ENCODE peak calls at places on chromosomes 3 and 15, in seven cellular contexts. One of them, this sample, is unnamed. For H3K4me1 and H3K27me3, the result is how much of the 10 kb centered on the place peaks cover.

GRCh38 chr3:113631573-113631972 is 64.9 kb downstream of the USF3 start:
- DNase-seq in CD8-positive, alpha-beta T cell: no peak
- DNase-seq in GM23338: no peak
- DNase-seq in transverse colon: no peak
- DNase-seq in breast epithelium: no peak
- DNase-seq in keratinocyte: no peak
- DNase-seq in heart left ventricle: no peak
- DNase-seq in this sample: no peak

GRCh38 chr3:175200391-175200790 is 341.3 kb downstream of the NAALADL2 start:
- DNase-seq in CD8-positive, alpha-beta T cell: no peak
- DNase-seq in GM23338: no peak
- DNase-seq in transverse colon: no peak
- DNase-seq in breast epithelium: no peak
- DNase-seq in keratinocyte: no peak
- DNase-seq in heart left ventricle: no peak
- DNase-seq in this sample: no peak

GRCh38 chr15:78599189-78599588 is 21.6 kb downstream of the CHRNA3 start:
- DNase-seq in CD8-positive, alpha-beta T cell: no peak
- DNase-seq in GM23338: peak
- DNase-seq in transverse colon: no peak
- DNase-seq in breast epithelium: no peak
- DNase-seq in keratinocyte: no peak
- DNase-seq in heart left ventricle: no peak
- DNase-seq in this sample: no peak

GRCh38 chr3:17632401-17633100 is 109.9 kb downstream of the TBC1D5 start:
- DNase-seq in CD8-positive, alpha-beta T cell: no peak
- DNase-seq in GM23338: no peak
- DNase-seq in transverse colon: no peak
- DNase-seq in breast epithelium: no peak
- DNase-seq in keratinocyte: no peak
- DNase-seq in heart left ventricle: no peak
- DNase-seq in this sample: no peak

GRCh38 chr15:50051811-50052419 is 67.1 kb downstream of the ATP8B4 start:
- DNase-seq in CD8-positive, alpha-beta T cell: no peak
- DNase-seq in GM23338: peak
- DNase-seq in transverse colon: peak
- DNase-seq in breast epithelium: peak
- DNase-seq in keratinocyte: no peak
- DNase-seq in heart left ventricle: peak
- DNase-seq in this sample: no peak

GRCh38 chr3:43632269-43632733 is 10.5 kb upstream of the ANO10 start:
- DNase-seq in CD8-positive, alpha-beta T cell: no peak
- DNase-seq in GM23338: peak
- DNase-seq in transverse colon: no peak
- DNase-seq in breast epithelium: no peak
- DNase-seq in keratinocyte: peak
- DNase-seq in heart left ventricle: no peak
- DNase-seq in this sample: peak

GRCh38 chr3:3766140-3766539 is 33.1 kb upstream of the LRRN1 start:
- DNase-seq in CD8-positive, alpha-beta T cell: no peak
- DNase-seq in GM23338: no peak
- DNase-seq in transverse colon: no peak
- DNase-seq in breast epithelium: no peak
- DNase-seq in keratinocyte: no peak
- DNase-seq in heart left ventricle: no peak
- DNase-seq in this sample: no peak

GRCh38 chr15:90838066-90838465 is 30.3 kb upstream of the FURIN start:
- DNase-seq in CD8-positive, alpha-beta T cell: peak
- DNase-seq in GM23338: no peak
- DNase-seq in transverse colon: peak
- DNase-seq in breast epithelium: no peak
- DNase-seq in keratinocyte: no peak
- DNase-seq in heart left ventricle: no peak
- DNase-seq in this sample: no peak

GRCh38 chr3:24680214-24680967 is 185.7 kb upstream of the THRB start:
- DNase-seq in CD8-positive, alpha-beta T cell: no peak
- DNase-seq in GM23338: peak
- DNase-seq in transverse colon: peak
- DNase-seq in breast epithelium: no peak
- DNase-seq in keratinocyte: no peak
- DNase-seq in heart left ventricle: peak
- DNase-seq in this sample: no peak

GRCh38 chr3:35946121-35946856 is 307.0 kb downstream of the ARPP21 start:
- DNase-seq in CD8-positive, alpha-beta T cell: no peak
- DNase-seq in GM23338: peak
- DNase-seq in transverse colon: no peak
- DNase-seq in breast epithelium: no peak
- DNase-seq in keratinocyte: no peak
- DNase-seq in heart left ventricle: no peak
- DNase-seq in this sample: no peak

GRCh38 chr3:46755646-46756045 is 38.0 kb upstream of the PRSS50 start:
- DNase-seq in CD8-positive, alpha-beta T cell: no peak
- DNase-seq in GM23338: no peak
- DNase-seq in transverse colon: no peak
- DNase-seq in breast epithelium: no peak
- DNase-seq in keratinocyte: no peak
- DNase-seq in heart left ventricle: no peak
- DNase-seq in this sample: no peak

GRCh38 chr3:49028298-49028672 is 913 bp downstream of the IMPDH2 start:
- DNase-seq in CD8-positive, alpha-beta T cell: no peak
- DNase-seq in GM23338: no peak
- DNase-seq in transverse colon: no peak
- DNase-seq in breast epithelium: no peak
- DNase-seq in keratinocyte: no peak
- DNase-seq in heart left ventricle: no peak
- DNase-seq in this sample: no peak

GRCh38 chr15:70343961-70344360 is 246.2 kb upstream of the TLE3 start:
- DNase-seq in CD8-positive, alpha-beta T cell: no peak
- DNase-seq in GM23338: no peak
- DNase-seq in transverse colon: no peak
- DNase-seq in breast epithelium: peak
- DNase-seq in keratinocyte: no peak
- DNase-seq in heart left ventricle: no peak
- DNase-seq in this sample: peak

GRCh38 chr15:76932090-76932966 is 779 bp downstream of the RCN2 start:
- DNase-seq in CD8-positive, alpha-beta T cell: no peak
- DNase-seq in GM23338: peak
- DNase-seq in transverse colon: no peak
- DNase-seq in breast epithelium: no peak
- DNase-seq in keratinocyte: no peak
- DNase-seq in heart left ventricle: no peak
- DNase-seq in this sample: no peak

GRCh38 chr3:122992628-122993570 is 34.7 kb downstream of the SEMA5B start:
- DNase-seq in CD8-positive, alpha-beta T cell: no peak
- DNase-seq in GM23338: no peak
- DNase-seq in transverse colon: no peak
- DNase-seq in breast epithelium: no peak
- DNase-seq in keratinocyte: no peak
- DNase-seq in heart left ventricle: no peak
- DNase-seq in this sample: no peak

DNA sequence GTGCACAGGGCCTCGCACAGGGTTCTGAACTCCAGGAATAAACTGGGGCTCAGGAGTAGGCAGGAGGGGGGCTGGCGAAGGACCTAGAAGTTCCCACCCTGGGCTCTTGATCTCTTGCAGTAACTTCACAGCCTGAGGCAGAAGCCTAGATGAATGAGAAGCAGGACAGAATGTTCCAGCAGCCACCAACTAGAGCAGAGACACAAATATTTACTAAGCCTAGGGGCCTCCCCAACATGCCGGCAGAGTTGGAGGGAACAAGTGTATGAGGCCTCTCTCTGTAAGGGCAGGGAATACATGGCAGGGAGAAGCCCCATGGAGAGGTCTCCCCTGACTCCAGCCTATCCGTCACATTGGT is 25.3 kb upstream of the C15orf39 start:
- DNase-seq in CD8-positive, alpha-beta T cell: no peak
- DNase-seq in GM23338: no peak
- DNase-seq in transverse colon: no peak
- DNase-seq in breast epithelium: peak
- DNase-seq in keratinocyte: no peak
- DNase-seq in heart left ventricle: no peak
- DNase-seq in this sample: no peak
- H3K4me1 ChIP-seq in CD8-positive, alpha-beta T cell: under half
- H3K4me1 ChIP-seq in GM23338: under half
- H3K4me1 ChIP-seq in transverse colon: under half
- H3K4me1 ChIP-seq in breast epithelium: under half
- H3K4me1 ChIP-seq in keratinocyte: under half
- H3K4me1 ChIP-seq in heart left ventricle: under half
- H3K4me1 ChIP-seq in this sample: under half

DNA sequence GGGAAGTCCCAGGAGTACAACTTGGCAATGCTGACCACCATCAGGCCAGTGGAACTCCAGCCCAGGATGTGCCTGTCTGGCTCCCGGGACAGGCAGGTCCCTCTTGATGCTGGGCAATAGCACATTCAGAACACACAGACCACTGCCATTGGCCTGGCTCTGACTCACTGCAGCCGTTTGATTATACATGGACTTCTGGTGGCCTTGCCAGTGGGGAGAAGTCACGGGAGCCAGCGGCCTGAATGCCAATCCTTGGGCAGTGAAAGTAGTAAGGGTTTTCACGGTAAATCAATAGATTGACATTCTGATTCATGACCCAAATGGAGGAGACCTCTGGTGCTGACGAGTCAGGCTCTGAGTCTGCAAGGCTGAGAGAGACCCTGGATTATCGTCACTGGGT is 12.5 kb upstream of the PROK2 start:
- DNase-seq in CD8-positive, alpha-beta T cell: no peak
- DNase-seq in GM23338: no peak
- DNase-seq in transverse colon: no peak
- DNase-seq in breast epithelium: no peak
- DNase-seq in keratinocyte: no peak
- DNase-seq in heart left ventricle: no peak
- DNase-seq in this sample: no peak
- H3K27me3 ChIP-seq in CD8-positive, alpha-beta T cell: under half
- H3K27me3 ChIP-seq in GM23338: under half
- H3K27me3 ChIP-seq in transverse colon: under half
- H3K27me3 ChIP-seq in breast epithelium: under half
- H3K27me3 ChIP-seq in keratinocyte: under half
- H3K27me3 ChIP-seq in heart left ventricle: under half
- H3K27me3 ChIP-seq in this sample: under half

DNA sequence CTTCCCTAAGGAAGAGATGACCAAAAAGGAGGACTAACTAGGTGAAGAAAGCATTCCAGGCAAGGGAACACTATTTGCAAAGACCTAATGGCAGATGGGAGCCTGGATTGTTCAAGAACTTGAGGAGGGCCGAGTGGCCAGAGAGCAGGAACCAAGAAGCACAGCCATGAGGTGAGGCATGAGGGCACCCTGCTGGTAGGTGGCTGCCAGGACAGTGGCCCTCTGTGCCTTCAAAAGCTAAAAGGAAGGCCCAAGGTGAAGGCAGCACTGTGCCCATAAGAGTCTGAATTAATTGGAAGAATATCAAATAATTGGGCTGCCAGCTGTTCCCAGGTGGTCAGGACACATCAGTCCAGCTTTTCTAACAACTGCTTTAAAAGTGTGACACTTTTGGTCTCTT is 27.9 kb upstream of the CTDSPL start:
- DNase-seq in CD8-positive, alpha-beta T cell: no peak
- DNase-seq in GM23338: peak
- DNase-seq in transverse colon: no peak
- DNase-seq in breast epithelium: no peak
- DNase-seq in keratinocyte: no peak
- DNase-seq in heart left ventricle: peak
- DNase-seq in this sample: no peak
- TF ChIP-seq CTCF in CD8-positive, alpha-beta T cell: no peak
- TF ChIP-seq CTCF in GM23338: peak
- TF ChIP-seq CTCF in transverse colon: no peak
- TF ChIP-seq CTCF in breast epithelium: no peak
- TF ChIP-seq CTCF in keratinocyte: peak
- TF ChIP-seq CTCF in heart left ventricle: peak
- TF ChIP-seq CTCF in this sample: no peak

DNA sequence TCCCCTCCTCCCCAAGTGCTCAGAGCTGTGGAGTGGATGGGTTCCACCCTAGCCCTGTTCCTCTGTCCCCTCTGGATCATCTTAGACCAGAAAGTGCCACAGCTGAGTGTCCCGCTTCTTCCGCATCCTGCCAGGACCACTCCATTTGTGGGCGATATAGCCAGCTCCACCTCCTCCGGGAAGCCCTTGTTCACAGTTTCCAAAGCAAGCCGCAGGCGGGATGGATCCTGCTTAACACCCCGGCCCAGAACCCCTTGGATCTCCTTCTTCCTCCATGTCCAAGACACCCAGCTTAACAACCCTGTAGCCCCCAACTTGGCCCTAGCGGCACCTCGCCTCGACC is 490 bp upstream of the ALAS1 start:
- DNase-seq in CD8-positive, alpha-beta T cell: no peak
- DNase-seq in GM23338: no peak
- DNase-seq in transverse colon: no peak
- DNase-seq in breast epithelium: no peak
- DNase-seq in keratinocyte: no peak
- DNase-seq in heart left ventricle: no peak
- DNase-seq in this sample: no peak
- H3K4me1 ChIP-seq in CD8-positive, alpha-beta T cell: under half
- H3K4me1 ChIP-seq in GM23338: under half
- H3K4me1 ChIP-seq in transverse colon: under half
- H3K4me1 ChIP-seq in breast epithelium: under half
- H3K4me1 ChIP-seq in keratinocyte: under half
- H3K4me1 ChIP-seq in heart left ventricle: under half
- H3K4me1 ChIP-seq in this sample: under half

GRCh38 chr15:29352402-29352801 is 82.8 kb upstream of the NSMCE3 start:
- DNase-seq in CD8-positive, alpha-beta T cell: no peak
- DNase-seq in GM23338: no peak
- DNase-seq in transverse colon: no peak
- DNase-seq in breast epithelium: no peak
- DNase-seq in keratinocyte: no peak
- DNase-seq in heart left ventricle: no peak
- DNase-seq in this sample: no peak
- H3K27me3 ChIP-seq in CD8-positive, alpha-beta T cell: under half
- H3K27me3 ChIP-seq in GM23338: under half
- H3K27me3 ChIP-seq in transverse colon: under half
- H3K27me3 ChIP-seq in breast epithelium: under half
- H3K27me3 ChIP-seq in keratinocyte: under half
- H3K27me3 ChIP-seq in heart left ventricle: under half
- H3K27me3 ChIP-seq in this sample: half or more

GRCh38 chr15:58854598-58854997 is 78.9 kb downstream of the SLTM start:
- DNase-seq in CD8-positive, alpha-beta T cell: no peak
- DNase-seq in GM23338: no peak
- DNase-seq in transverse colon: no peak
- DNase-seq in breast epithelium: no peak
- DNase-seq in keratinocyte: no peak
- DNase-seq in heart left ventricle: no peak
- DNase-seq in this sample: no peak

GRCh38 chr15:58856090-58856489 is 77.4 kb downstream of the SLTM start:
- DNase-seq in CD8-positive, alpha-beta T cell: no peak
- DNase-seq in GM23338: no peak
- DNase-seq in transverse colon: no peak
- DNase-seq in breast epithelium: no peak
- DNase-seq in keratinocyte: no peak
- DNase-seq in heart left ventricle: no peak
- DNase-seq in this sample: no peak

GRCh38 chr15:58852347-58852746 is 81.1 kb downstream of the SLTM start:
- DNase-seq in CD8-positive, alpha-beta T cell: no peak
- DNase-seq in GM23338: peak
- DNase-seq in transverse colon: no peak
- DNase-seq in breast epithelium: no peak
- DNase-seq in keratinocyte: no peak
- DNase-seq in heart left ventricle: no peak
- DNase-seq in this sample: no peak
- TF ChIP-seq CTCF in CD8-positive, alpha-beta T cell: no peak
- TF ChIP-seq CTCF in GM23338: peak
- TF ChIP-seq CTCF in transverse colon: no peak
- TF ChIP-seq CTCF in breast epithelium: no peak
- TF ChIP-seq CTCF in keratinocyte: no peak
- TF ChIP-seq CTCF in heart left ventricle: no peak
- TF ChIP-seq CTCF in this sample: no peak

GRCh38 chr15:80870893-80871292 is 91.7 kb downstream of the CEMIP start:
- DNase-seq in CD8-positive, alpha-beta T cell: no peak
- DNase-seq in GM23338: no peak
- DNase-seq in transverse colon: no peak
- DNase-seq in breast epithelium: no peak
- DNase-seq in keratinocyte: no peak
- DNase-seq in heart left ventricle: no peak
- DNase-seq in this sample: no peak
- H3K4me1 ChIP-seq in CD8-positive, alpha-beta T cell: under half
- H3K4me1 ChIP-seq in GM23338: under half
- H3K4me1 ChIP-seq in transverse colon: under half
- H3K4me1 ChIP-seq in breast epithelium: under half
- H3K4me1 ChIP-seq in keratinocyte: under half
- H3K4me1 ChIP-seq in heart left ventricle: under half
- H3K4me1 ChIP-seq in this sample: under half

This sample was measured in RWPE2.